ENCODE peak calls at places on chromosomes 12 and 14, in six cellular contexts. U is pancreas, K is heart right ventricle, C is osteocyte, M is IMR-90, Q is endothelial cell. X is an unnamed sample.

GRCh38 chr12:58873496-58873895 is 46.8 kb downstream of the LRIG3 start:
- DNase-seq in Q (no peak), K (no peak), U (no peak), M (no peak), C (no peak), X (no peak)

GRCh38 chr12:90061834-90062233 is 353.2 kb upstream of the ATP2B1 start:
- DNase-seq in U (no peak), Q (no peak), C (no peak), M (no peak), K (no peak), X (no peak)

GRCh38 chr12:92224685-92225331 is 79.2 kb upstream of the BTG1 start:
- DNase-seq in U (no peak), K (peak), Q (no peak), M (peak), C (no peak), X (peak)

GRCh38 chr14:93825235-93825553 is 36.9 kb upstream of the PRIMA1 start:
- DNase-seq in M (no peak), U (no peak), C (no peak), Q (no peak), K (no peak), X (no peak)

GRCh38 chr12:126950266-126950665 is 1316.7 kb upstream of the TMEM132C start:
- DNase-seq in C (no peak), U (no peak), M (no peak), Q (no peak), K (no peak), X (no peak)

GRCh38 chr12:56115329-56115728 is 1.1 kb upstream of the RPL41 start:
- DNase-seq in Q (no peak), K (peak), M (peak), C (no peak), U (no peak), X (peak)

GRCh38 chr12:79935624-79936040 is 735 bp upstream of the PPP1R12A start:
- DNase-seq in K (no peak), U (no peak), Q (no peak), C (no peak), M (peak), X (no peak)

GRCh38 chr12:55074771-55075170 is 51.4 kb upstream of the OR9K2 start:
- DNase-seq in C (no peak), U (no peak), K (no peak), M (no peak), Q (no peak), X (no peak)

GRCh38 chr12:107536613-107537012 is 149.0 kb upstream of the PWP1 start:
- DNase-seq in M (peak), C (no peak), K (no peak), Q (no peak), U (no peak), X (no peak)

GRCh38 chr14:87152701-87153100 is 840.3 kb downstream of the GALC start:
- DNase-seq in K (no peak), M (no peak), U (no peak), C (no peak), Q (no peak), X (no peak)

GRCh38 chr12:66017736-66018135 is 112.8 kb downstream of the LLPH start:
- DNase-seq in M (peak), U (no peak), K (no peak), Q (no peak), C (no peak), X (no peak)

GRCh38 chr14:21039059-21039422 is 3.1 kb upstream of the RNASE7 start:
- DNase-seq in U (peak), Q (peak), C (no peak), M (peak), K (peak), X (no peak)

GRCh38 chr12:57340104-57340503 is 89.1 kb upstream of the STAC3 start:
- DNase-seq in U (no peak), K (peak), C (no peak), Q (no peak), M (peak), X (no peak)

GRCh38 chr12:59929091-59929490 is 333.3 kb downstream of the SLC16A7 start:
- DNase-seq in M (peak), U (no peak), K (no peak), C (no peak), Q (no peak), X (peak)

GRCh38 chr14:92480856-92481255 is 32.7 kb upstream of the RIN3 start:
- DNase-seq in U (no peak), C (peak), M (no peak), K (no peak), Q (no peak), X (no peak)

GRCh38 chr14:76917158-76917596 is 91.0 kb downstream of the LRRC74A start:
- DNase-seq in Q (peak), U (peak), M (peak), K (peak), C (no peak), X (peak)

GRCh38 chr12:101173197-101173749 is 36.8 kb downstream of the SLC5A8 start:
- DNase-seq in U (no peak), C (no peak), Q (no peak), M (no peak), K (no peak), X (no peak)

GRCh38 chr12:119457251-119457650 is 122.7 kb downstream of the CCDC60 start:
- DNase-seq in C (no peak), Q (no peak), M (no peak), U (no peak), K (no peak), X (no peak)

GRCh38 chr12:127883013-127883412 is 384.0 kb upstream of the TMEM132C start:
- DNase-seq in Q (no peak), K (no peak), M (no peak), C (no peak), U (no peak), X (no peak)

GRCh38 chr12:42804928-42805327 is 215.4 kb upstream of the PRICKLE1 start:
- DNase-seq in M (no peak), K (no peak), Q (no peak), U (no peak), C (no peak), X (peak)

GRCh38 chr14:24058260-24058950 is 6.6 kb downstream of the CARMIL3 start:
- DNase-seq in K (peak), Q (peak), U (peak), M (peak), C (no peak), X (peak)

GRCh38 chr14:75369506-75369905 is 58.3 kb upstream of the JDP2 start:
- DNase-seq in M (no peak), K (no peak), U (no peak), C (peak), Q (no peak), X (no peak)

GRCh38 chr12:52631264-52631663 is 12.9 kb upstream of the KRT73 start:
- DNase-seq in M (no peak), K (no peak), C (peak), Q (no peak), U (no peak), X (no peak)

GRCh38 chr12:738712-739111 is 13.7 kb upstream of the WNK1 start:
- DNase-seq in U (no peak), M (no peak), K (no peak), Q (no peak), C (no peak), X (no peak)

GRCh38 chr12:57164966-57165365 is 17.5 kb upstream of the LRP1-AS start:
- DNase-seq in Q (no peak), K (no peak), M (peak), U (no peak), C (no peak), X (no peak)

GRCh38 chr12:32569256-32569655 is 109.8 kb upstream of the DNM1L start:
- DNase-seq in M (no peak), U (no peak), C (no peak), Q (no peak), K (no peak), X (no peak)

GRCh38 chr12:105240233-105240632 is 4.3 kb upstream of the APPL2 start:
- DNase-seq in C (no peak), M (no peak), U (no peak), K (no peak), Q (no peak), X (no peak)

GRCh38 chr12:56152132-56152755 is at the start of gene MYL6B:
- DNase-seq in U (peak), M (peak), C (peak), Q (peak), K (peak), X (peak)

GRCh38 chr14:24849471-24849870 is 200.5 kb downstream of the STXBP6 start:
- DNase-seq in M (peak), U (no peak), K (no peak), Q (no peak), C (no peak), X (no peak)

GRCh38 chr14:92960706-92961566 is 38.0 kb downstream of the CHGA start:
- DNase-seq in K (no peak), U (no peak), Q (no peak), M (peak), C (no peak), X (peak)

GRCh38 chr12:83318386-83318971 is 631.8 kb downstream of the TMTC2 start:
- DNase-seq in M (peak), K (no peak), C (no peak), Q (no peak), U (no peak), X (peak)

GRCh38 chr14:62101189-62101588 is 339.0 kb downstream of the SNAPC1 start:
- DNase-seq in U (no peak), K (no peak), Q (no peak), C (no peak), M (no peak), X (no peak)

GRCh38 chr12:27635349-27635972 is 60.8 kb upstream of the REP15 start:
- DNase-seq in U (no peak), K (no peak), C (no peak), Q (no peak), M (peak), X (peak)

GRCh38 chr12:24839268-24839791 is 109.6 kb downstream of the BCAT1 start:
- DNase-seq in K (no peak), Q (no peak), U (no peak), M (no peak), C (no peak), X (no peak)

GRCh38 chr12:94603434-94604068 is 46.8 kb downstream of the TMCC3 start:
- DNase-seq in M (no peak), C (no peak), U (peak), K (no peak), Q (peak), X (peak)

GRCh38 chr12:98955284-98955683 is 310.2 kb downstream of the APAF1 start:
- DNase-seq in Q (peak), M (peak), C (no peak), U (peak), K (no peak), X (peak)

GRCh38 chr12:45543887-45544286 is 185.6 kb upstream of the ARID2 start:
- DNase-seq in M (peak), Q (peak), U (peak), C (no peak), K (peak), X (peak)
- TF ChIP-seq CTCF in M (peak), Q (peak), U (peak), C (peak), K (peak), X (peak)

GRCh38 chr12:15013634-15014169 is 40.9 kb downstream of the PDE6H start:
- DNase-seq in U (no peak), Q (no peak), C (no peak), M (no peak), K (no peak), X (no peak)

GRCh38 chr12:15015121-15015520 is 42.3 kb downstream of the PDE6H start:
- DNase-seq in U (no peak), C (no peak), K (no peak), Q (no peak), M (no peak), X (no peak)

GRCh38 chr12:15011162-15011561 is 38.3 kb downstream of the PDE6H start:
- DNase-seq in U (no peak), K (no peak), C (no peak), M (no peak), Q (no peak), X (peak)

DNA sequence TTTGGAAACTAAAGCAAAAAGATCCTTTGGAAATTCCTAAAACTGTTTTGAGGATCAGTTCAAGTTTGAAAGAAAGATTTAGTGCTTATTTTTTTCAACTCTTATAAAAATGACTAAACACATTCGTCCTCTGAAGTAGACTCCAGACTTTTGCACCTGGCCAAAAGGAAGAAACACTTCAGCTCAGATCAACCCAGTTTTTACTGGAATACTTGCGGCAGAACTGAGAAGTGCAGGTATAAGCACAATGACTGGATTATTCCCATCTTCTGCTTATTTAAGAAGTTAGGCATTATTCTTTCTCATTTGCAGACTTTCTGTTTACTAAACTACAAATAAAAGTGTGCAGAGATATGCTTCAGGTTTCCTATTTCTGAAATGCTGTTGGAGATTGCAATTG is 41.9 kb downstream of the PDE6H start:
- DNase-seq in C (no peak), U (no peak), Q (no peak), M (no peak), K (no peak), X (no peak)
- TF ChIP-seq CTCF in C (no peak), U (no peak), Q (no peak), M (no peak), K (no peak), X (no peak)

GRCh38 chr14:69096766-69097475 is 56.0 kb downstream of the DCAF5 start:
- DNase-seq in K (no peak), M (peak), Q (no peak), U (no peak), C (no peak), X (no peak)
- TF ChIP-seq CTCF in K (no peak), M (no peak), Q (no peak), U (no peak), C (no peak), X (no peak)

DNA sequence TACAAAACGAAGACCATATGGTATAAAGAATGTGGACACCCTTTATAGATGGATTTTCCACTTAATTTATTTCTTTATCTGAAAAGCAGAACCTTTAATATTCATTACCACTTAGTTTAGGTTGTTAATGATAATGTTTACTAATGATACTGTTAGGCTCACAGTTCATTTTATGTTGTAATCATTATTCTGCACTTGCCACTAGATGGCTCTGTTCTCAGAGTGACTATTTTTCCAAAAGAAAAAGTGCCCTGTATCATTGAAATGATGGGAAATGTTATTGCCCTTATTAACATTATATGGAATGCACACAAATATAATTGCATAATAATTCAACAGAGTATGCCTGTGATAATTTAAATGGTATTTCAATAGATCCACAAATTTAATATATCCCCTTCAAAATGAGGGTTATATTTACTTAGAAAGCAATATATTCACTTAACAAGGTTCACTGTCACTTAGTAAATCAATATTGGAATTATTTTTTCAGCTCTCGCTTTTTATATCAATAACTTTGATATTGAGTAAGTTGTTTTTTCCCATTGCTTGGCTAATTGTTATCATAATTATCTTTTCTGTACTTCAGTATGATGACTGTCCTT is 95.7 kb downstream of the PDE3A start:
- DNase-seq in C (no peak), Q (no peak), U (no peak), K (no peak), M (peak), X (peak)
- TF ChIP-seq CTCF in C (peak), Q (peak), U (no peak), K (peak), M (peak), X (peak)

GRCh38 chr14:22829661-22830328 is at the start of gene MRPL52:
- DNase-seq in C (peak), Q (peak), M (peak), U (peak), K (peak), X (peak)
- TF ChIP-seq CTCF in C (no peak), Q (no peak), M (no peak), U (no peak), K (no peak), X (no peak)

GRCh38 chr12:13982010-13982409 is 608 bp upstream of the GRIN2B start:
- DNase-seq in Q (peak), C (no peak), K (no peak), M (no peak), U (no peak), X (no peak)
- TF ChIP-seq CTCF in Q (peak), C (peak), K (peak), M (no peak), U (no peak), X (no peak)

GRCh38 chr12:14618990-14619389 is 51.3 kb upstream of the PLBD1 start:
- DNase-seq in U (no peak), Q (no peak), M (peak), K (peak), C (no peak), X (peak)
- TF ChIP-seq CTCF in U (no peak), Q (no peak), M (peak), K (peak), C (peak), X (peak)

GRCh38 chr12:110354172-110354780 is 49.2 kb downstream of the ANAPC7 start:
- DNase-seq in C (no peak), K (no peak), U (no peak), M (peak), Q (no peak), X (no peak)

GRCh38 chr12:110352401-110352800 is 51.1 kb downstream of the ANAPC7 start:
- DNase-seq in Q (no peak), K (no peak), M (no peak), C (no peak), U (no peak), X (no peak)

GRCh38 chr12:110351119-110351518 is 52.4 kb downstream of the ANAPC7 start:
- DNase-seq in U (no peak), C (no peak), M (no peak), K (no peak), Q (no peak), X (no peak)

GRCh38 chr12:110353211-110353965 is 50.1 kb downstream of the ANAPC7 start:
- DNase-seq in U (no peak), C (no peak), Q (no peak), M (no peak), K (no peak), X (no peak)

GRCh38 chr12:110355080-110355479 is 48.4 kb downstream of the ANAPC7 start:
- DNase-seq in C (no peak), M (no peak), U (no peak), Q (peak), K (no peak), X (peak)
- TF ChIP-seq CTCF in C (peak), M (peak), U (no peak), Q (peak), K (peak), X (peak)

GRCh38 chr12:116524964-116525379 is 34.2 kb upstream of the MAP1LC3B2 start:
- DNase-seq in U (no peak), Q (no peak), K (no peak), C (no peak), M (peak), X (peak)
- TF ChIP-seq CTCF in U (no peak), Q (no peak), K (no peak), C (no peak), M (peak), X (no peak)

GRCh38 chr12:1880876-1881275 is 37.6 kb downstream of the CACNA2D4 start:
- DNase-seq in U (no peak), M (no peak), Q (no peak), K (no peak), C (peak), X (no peak)
- TF ChIP-seq CTCF in U (no peak), M (no peak), Q (no peak), K (no peak), C (no peak), X (no peak)